ENCODE peak calls at places on chromosomes 3 and 15, in four cellular contexts. D is mesendoderm, S is H9, O is H1. G is an unnamed sample.
A peak's percentile ranks its signal among the peaks of the same experiment; 100 is the strongest.

GRCh38 chr15:57606816-57607215 is 15.1 kb downstream of the MYZAP start:
- DNase-seq in D (no peak), S (no peak), O (no peak), G (no peak)

GRCh38 chr15:88646951-88647350 is 8.1 kb downstream of the ISG20 start:
- DNase-seq in D (no peak), S (peak; percentile 17), O (no peak), G (no peak)

GRCh38 chr3:59551834-59552233 is 502.0 kb upstream of the CFAP20DC start:
- DNase-seq in D (no peak), S (no peak), O (no peak), G (no peak)

GRCh38 chr15:29736012-29736744 is 86.1 kb downstream of the TJP1 start:
- DNase-seq in D (no peak), S (no peak), O (no peak), G (no peak)

GRCh38 chr15:73723146-73723545 is 30.0 kb downstream of the INSYN1 start:
- DNase-seq in D (no peak), S (no peak), O (no peak), G (no peak)

GRCh38 chr3:51337666-51338065 is 47.4 kb upstream of the MANF start:
- DNase-seq in D (no peak), S (no peak), O (no peak), G (no peak)

GRCh38 chr3:12342151-12342550 is 53.3 kb downstream of the PPARG start:
- DNase-seq in D (no peak), S (no peak), O (no peak), G (no peak)

GRCh38 chr3:54322354-54322753 is 200.0 kb downstream of the CACNA2D3 start:
- DNase-seq in D (no peak), S (no peak), O (no peak), G (peak; percentile 8)

GRCh38 chr3:77038928-77039605 is 832 bp upstream of the ROBO2 start:
- DNase-seq in D (peak; percentile 73), S (peak; percentile 45), O (no peak), G (no peak)

GRCh38 chr15:72276326-72276700 is 4.0 kb upstream of the PARP6 start:
- DNase-seq in D (no peak), S (no peak), O (no peak), G (no peak)

GRCh38 chr15:69540622-69541021 is 88.0 kb downstream of the RPLP1 start:
- DNase-seq in D (no peak), S (no peak), O (no peak), G (no peak)

GRCh38 chr15:101162701-101163483 is 89.0 kb downstream of the CHSY1 start:
- DNase-seq in D (no peak), S (no peak), O (no peak), G (no peak)

GRCh38 chr3:20069178-20069532 is 28.9 kb downstream of the KAT2B start:
- DNase-seq in D (no peak), S (no peak), O (no peak), G (no peak)

GRCh38 chr15:29090617-29091466 is 178.8 kb downstream of the NSMCE3 start:
- DNase-seq in D (peak; percentile 57), S (peak; percentile 73), O (no peak), G (peak; percentile 35)

GRCh38 chr3:191721390-191721801 is 260.4 kb downstream of the PYDC2 start:
- DNase-seq in D (no peak), S (no peak), O (no peak), G (no peak)

GRCh38 chr3:48856469-48856868 is 8.8 kb upstream of the PRKAR2A start:
- DNase-seq in D (no peak), S (no peak), O (no peak), G (no peak)

GRCh38 chr3:31407665-31408064 is 125.1 kb upstream of the STT3B start:
- DNase-seq in D (no peak), S (no peak), O (no peak), G (no peak)

GRCh38 chr3:44966795-44967278 is 9.1 kb downstream of the ZDHHC3 start:
- DNase-seq in D (no peak), S (no peak), O (no peak), G (peak; percentile 77)

GRCh38 chr3:102510663-102511062 is 75.8 kb downstream of the ZPLD1 start:
- DNase-seq in D (no peak), S (no peak), O (no peak), G (no peak)

GRCh38 chr3:175005881-175006280 is 146.7 kb downstream of the NAALADL2 start:
- DNase-seq in D (peak; percentile 58), S (no peak), O (no peak), G (no peak)

GRCh38 chr3:171218069-171218468 is 191.5 kb upstream of the SLC2A2 start:
- DNase-seq in D (no peak), S (no peak), O (no peak), G (no peak)

GRCh38 chr3:58011580-58011979 is 3.4 kb downstream of the FLNB start:
- DNase-seq in D (no peak), S (no peak), O (no peak), G (no peak)

GRCh38 chr3:58010562-58010961 is 2.3 kb downstream of the FLNB start:
- DNase-seq in D (no peak), S (no peak), O (no peak), G (peak; percentile 40)

GRCh38 chr3:58008140-58009025 is at the start of gene FLNB:
- DNase-seq in D (peak; percentile 80), S (peak; percentile 86), O (no peak), G (peak; percentile 86)

GRCh38 chr3:58009749-58010535 is 1.7 kb downstream of the FLNB start:
- DNase-seq in D (peak; percentile 38), S (peak; percentile 64), O (no peak), G (peak; percentile 77)

DNA sequence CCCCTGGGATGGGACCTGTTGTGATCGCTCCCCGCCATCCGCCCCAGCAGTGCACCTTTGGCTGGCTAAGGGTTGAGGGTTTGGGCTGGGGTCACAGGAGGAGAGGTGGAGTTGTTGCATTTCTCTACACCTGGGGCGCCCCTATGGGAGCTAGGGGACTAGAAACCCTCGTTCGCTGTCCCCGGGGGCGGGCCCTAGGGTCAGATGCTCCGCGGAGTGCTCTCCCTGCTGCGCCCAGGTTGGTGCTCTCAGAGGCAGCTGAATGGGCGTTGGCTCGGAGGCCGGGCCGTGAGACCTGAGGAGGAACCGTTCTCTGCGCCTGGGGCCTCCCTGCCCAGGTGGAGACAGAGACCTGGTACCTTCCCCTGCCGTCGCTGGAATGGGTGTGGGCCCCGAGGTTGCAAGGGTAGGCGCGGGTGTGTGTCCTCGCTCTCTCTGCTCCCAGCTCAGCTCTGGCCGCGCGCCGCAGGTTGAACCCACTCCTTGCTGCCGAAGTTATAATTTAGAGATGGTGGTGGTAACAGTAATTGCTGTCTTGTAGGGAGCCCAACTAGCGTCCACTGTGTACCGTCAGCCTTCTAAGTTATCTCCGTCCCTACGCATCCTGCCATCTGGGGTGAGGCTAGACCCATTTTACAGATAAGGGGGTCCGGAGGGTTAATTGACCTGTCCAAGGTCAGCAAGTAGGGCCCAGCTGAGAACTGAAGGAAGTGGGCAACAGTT is 965 bp downstream of the FLNB start:
- DNase-seq in D (peak; percentile 40), S (peak; percentile 61), O (no peak), G (no peak)
- H3K4ac ChIP-seq in D (no peak overlapping the region), S (no peak overlapping the region), O (no peak overlapping the region), G (peak overlapping the region; percentile 88)

DNA sequence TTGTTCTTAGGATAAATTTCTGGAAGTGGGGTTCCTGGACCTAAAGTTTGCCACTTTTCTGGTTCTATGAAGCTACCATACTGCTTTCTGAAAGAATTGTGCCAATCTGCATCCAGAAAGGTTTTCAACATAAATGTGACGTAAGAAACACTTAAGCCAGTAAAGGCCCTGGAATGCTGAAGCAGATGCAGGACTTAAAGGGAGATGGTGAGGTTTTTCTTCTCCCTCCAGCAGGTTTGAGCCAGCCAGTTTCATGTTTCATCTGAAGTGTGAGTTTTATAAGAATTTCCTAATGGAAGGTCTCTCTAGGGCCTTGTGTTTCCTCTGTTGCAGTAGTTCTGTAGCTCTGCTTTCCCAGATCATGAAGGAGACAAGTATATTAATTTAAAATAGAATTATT is 33.1 kb downstream of the ZNF592 start:
- DNase-seq in D (no peak), S (no peak), O (no peak), G (no peak)
- H3K79me2 ChIP-seq in D (peaks cover 9% of the 10 kb centered on the region), S (no peaks in the 10 kb centered on the region), O (peaks cover 15% of the 10 kb centered on the region), G (no peaks in the 10 kb centered on the region)

DNA sequence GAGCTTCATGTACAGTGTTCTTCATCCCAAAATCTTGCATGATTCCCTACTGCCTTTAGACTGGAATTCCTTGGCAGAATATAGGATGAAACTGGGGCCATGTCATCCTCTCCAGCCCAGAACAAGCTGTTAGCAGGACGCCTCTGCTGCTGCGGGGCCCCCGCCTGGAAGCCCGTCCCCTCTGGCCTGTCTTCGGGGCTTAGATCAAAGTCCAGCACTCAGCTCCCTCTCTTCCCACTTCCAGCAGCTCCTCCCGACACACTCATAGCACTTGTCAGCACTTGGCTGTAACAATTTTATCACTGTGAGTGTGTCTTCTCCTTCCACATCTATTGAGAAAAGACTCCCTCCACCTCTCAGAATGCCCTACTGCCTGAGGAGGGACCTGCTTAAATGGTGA is 111.9 kb upstream of the HACD2 start:
- DNase-seq in D (no peak), S (no peak), O (no peak), G (no peak)
- H3K18ac ChIP-seq in D (no peak overlapping the region), S (no peak overlapping the region), O (no peak overlapping the region), G (no peak overlapping the region)

GRCh38 chr15:82093325-82093724 is 47.5 kb upstream of the MEX3B start:
- DNase-seq in D (no peak), S (no peak), O (no peak), G (no peak)

GRCh38 chr15:82095803-82096202 is 50.0 kb upstream of the MEX3B start:
- DNase-seq in D (no peak), S (no peak), O (no peak), G (no peak)

GRCh38 chr15:82098674-82099073 is 52.9 kb upstream of the MEX3B start:
- DNase-seq in D (no peak), S (no peak), O (no peak), G (peak; percentile 7)

GRCh38 chr15:82091636-82092140 is 45.9 kb upstream of the MEX3B start:
- DNase-seq in D (no peak), S (no peak), O (no peak), G (no peak)

DNA sequence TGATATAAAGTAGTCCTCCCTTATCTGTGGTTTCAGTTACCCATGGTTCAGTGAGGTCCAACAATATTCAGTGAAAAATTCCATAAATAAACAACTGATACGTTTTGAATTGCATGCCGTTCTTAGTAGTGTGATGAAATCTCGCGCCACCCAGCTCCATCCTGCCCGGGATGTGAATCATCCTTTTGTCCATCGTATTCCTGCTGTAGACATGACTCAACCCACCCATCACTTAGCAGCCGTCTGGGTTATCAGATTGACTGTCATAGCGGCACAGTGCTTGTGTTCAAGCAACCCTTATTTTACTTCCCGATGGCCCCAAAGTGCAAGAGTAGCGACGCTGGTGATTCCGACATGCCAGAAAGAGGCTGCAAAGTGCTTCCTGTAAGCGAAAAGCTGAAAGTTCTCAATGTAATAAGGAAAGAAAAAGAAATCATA is 48.0 kb upstream of the MEX3B start:
- DNase-seq in D (no peak), S (no peak), O (no peak), G (peak; percentile 92)
- H3K4ac ChIP-seq in D (no peak overlapping the region), S (no peak overlapping the region), O (no peak overlapping the region), G (no peak overlapping the region)

G was measured in trophoblast cell.